ENCODE peak calls at places on chromosomes 6 and 20, in four cellular contexts. K is fibroblast of lung, C is H1, R is SK-N-SH. H is an unnamed sample.

GRCh38 chr6:126337323-126337722 is 2.6 kb upstream of the CENPW start:
- DNase-seq in K (peak; percentile 13), C (no peak), R (no peak), H (no peak)

GRCh38 chr6:19024737-19025136 is 637.6 kb downstream of the RNF144B start:
- DNase-seq in K (peak; percentile 40), C (no peak), R (peak; percentile 5), H (no peak)

GRCh38 chr6:167583412-167583811 is 243.3 kb upstream of the AFDN start:
- DNase-seq in K (no peak), C (no peak), R (no peak), H (no peak)

GRCh38 chr20:23078994-23079364 is 7.1 kb downstream of the CD93 start:
- DNase-seq in K (no peak), C (peak; percentile 19), R (no peak), H (no peak)

GRCh38 chr6:26044140-26045045 is 42.8 kb upstream of the HFE start:
- DNase-seq in K (peak; percentile 35), C (no peak), R (no peak), H (peak; percentile 64)

GRCh38 chr20:34271961-34272360 is 30.7 kb downstream of the ASIP start:
- DNase-seq in K (peak; percentile 93), C (no peak), R (no peak), H (no peak)

GRCh38 chr6:128074561-128074960 is 173.7 kb upstream of the THEMIS start:
- DNase-seq in K (no peak), C (no peak), R (no peak), H (no peak)

GRCh38 chr6:142854589-142855488 is 90.1 kb downstream of the HIVEP2 start:
- DNase-seq in K (no peak), C (no peak), R (no peak), H (no peak)

GRCh38 chr20:8153281-8153908 is 21.3 kb downstream of the PLCB1 start:
- DNase-seq in K (peak; percentile 46), C (no peak), R (no peak), H (peak; percentile 51)

GRCh38 chr6:148450866-148451265 is 108.2 kb downstream of the SASH1 start:
- DNase-seq in K (no peak), C (no peak), R (no peak), H (no peak)

GRCh38 chr6:143027058-143027457 is 33.6 kb upstream of the AIG1 start:
- DNase-seq in K (peak; percentile 22), C (peak; percentile 27), R (no peak), H (peak; percentile 27)

GRCh38 chr20:62318411-62319345 is 15.9 kb downstream of the ADRM1 start:
- DNase-seq in K (no peak), C (no peak), R (no peak), H (no peak)

GRCh38 chr20:46183768-46184167 is 65.7 kb downstream of the CD40 start:
- DNase-seq in K (no peak), C (no peak), R (no peak), H (no peak)

GRCh38 chr6:154138806-154139205 is 99.8 kb downstream of the OPRM1 start:
- DNase-seq in K (no peak), C (no peak), R (no peak), H (no peak)

GRCh38 chr6:133806358-133806757 is 82.6 kb upstream of the TCF21 start:
- DNase-seq in K (peak; percentile 26), C (no peak), R (no peak), H (no peak)

GRCh38 chr20:10344953-10345352 is 89.1 kb downstream of the MKKS start:
- DNase-seq in K (no peak), C (no peak), R (no peak), H (no peak)

GRCh38 chr6:36075656-36076055 is 48.0 kb downstream of the MAPK14 start:
- DNase-seq in K (no peak), C (no peak), R (peak; percentile 8), H (no peak)

GRCh38 chr6:16855460-16855859 is 94.2 kb upstream of the ATXN1 start:
- DNase-seq in K (no peak), C (no peak), R (no peak), H (no peak)

GRCh38 chr6:100267721-100268123 is 197.0 kb downstream of the SIM1 start:
- DNase-seq in K (peak; percentile 93), C (no peak), R (no peak), H (no peak)

GRCh38 chr6:160477901-160478300 is 129.7 kb downstream of the SLC22A3 start:
- DNase-seq in K (peak; percentile 40), C (no peak), R (no peak), H (no peak)

GRCh38 chr6:26157150-26157837 is 70.1 kb downstream of the HFE start:
- DNase-seq in K (peak; percentile 58), C (peak; percentile 49), R (peak; percentile 50), H (no peak)

GRCh38 chr20:58794510-58795180 is 56.1 kb downstream of the GNAS-AS1 start:
- DNase-seq in K (no peak), C (no peak), R (no peak), H (no peak)

GRCh38 chr6:12262236-12263061 is 27.7 kb upstream of the EDN1 start:
- DNase-seq in K (no peak), C (no peak), R (no peak), H (no peak)

GRCh38 chr6:57158658-57159057 is 13.5 kb upstream of the BAG2 start:
- DNase-seq in K (peak; percentile 42), C (no peak), R (no peak), H (no peak)

GRCh38 chr6:170094686-170095272 is 196.1 kb downstream of the DLL1 start:
- DNase-seq in K (no peak), C (no peak), R (no peak), H (no peak)

GRCh38 chr6:111602481-111603404 is 2.9 kb downstream of the TRAF3IP2 start:
- DNase-seq in K (peak; percentile 86), C (no peak), R (no peak), H (no peak)

GRCh38 chr20:20207291-20207690 is 155.0 kb downstream of the CFAP61 start:
- DNase-seq in K (no peak), C (no peak), R (peak; percentile 51), H (peak; percentile 43)

GRCh38 chr6:170453586-170454511 is 99.3 kb downstream of the PSMB1 start:
- DNase-seq in K (no peak), C (no peak), R (no peak), H (no peak)

GRCh38 chr20:40255368-40255767 is 433.7 kb downstream of the MAFB start:
- DNase-seq in K (no peak), C (no peak), R (no peak), H (no peak)
- TF ChIP-seq CTCF in K (peak; percentile 15), C (peak; percentile 12), R (no peak), H (no peak)

GRCh38 chr6:32977953-32978324 is 9.5 kb downstream of the BRD2 start:
- DNase-seq in K (no peak), C (no peak), R (no peak), H (no peak)
- H3K4me2 ChIP-seq in K (no peak overlapping the region), C (no peak overlapping the region), R (peak overlapping the region; percentile 50), H (no peak overlapping the region)

GRCh38 chr6:114327074-114327473 is 15.7 kb downstream of the HS3ST5 start:
- DNase-seq in K (no peak), C (no peak), R (no peak), H (no peak)
- TF ChIP-seq CTCF in K (no peak), C (no peak), R (no peak), H (no peak)

GRCh38 chr6:70415247-70415646 is 1.9 kb downstream of the FAM135A start:
- DNase-seq in K (no peak), C (no peak), R (no peak), H (peak; percentile 27)
- H3K4me2 ChIP-seq in K (no peak overlapping the region), C (peak overlapping the region; percentile 92), R (peak overlapping the region; percentile 86), H (peak overlapping the region; percentile 79)

DNA sequence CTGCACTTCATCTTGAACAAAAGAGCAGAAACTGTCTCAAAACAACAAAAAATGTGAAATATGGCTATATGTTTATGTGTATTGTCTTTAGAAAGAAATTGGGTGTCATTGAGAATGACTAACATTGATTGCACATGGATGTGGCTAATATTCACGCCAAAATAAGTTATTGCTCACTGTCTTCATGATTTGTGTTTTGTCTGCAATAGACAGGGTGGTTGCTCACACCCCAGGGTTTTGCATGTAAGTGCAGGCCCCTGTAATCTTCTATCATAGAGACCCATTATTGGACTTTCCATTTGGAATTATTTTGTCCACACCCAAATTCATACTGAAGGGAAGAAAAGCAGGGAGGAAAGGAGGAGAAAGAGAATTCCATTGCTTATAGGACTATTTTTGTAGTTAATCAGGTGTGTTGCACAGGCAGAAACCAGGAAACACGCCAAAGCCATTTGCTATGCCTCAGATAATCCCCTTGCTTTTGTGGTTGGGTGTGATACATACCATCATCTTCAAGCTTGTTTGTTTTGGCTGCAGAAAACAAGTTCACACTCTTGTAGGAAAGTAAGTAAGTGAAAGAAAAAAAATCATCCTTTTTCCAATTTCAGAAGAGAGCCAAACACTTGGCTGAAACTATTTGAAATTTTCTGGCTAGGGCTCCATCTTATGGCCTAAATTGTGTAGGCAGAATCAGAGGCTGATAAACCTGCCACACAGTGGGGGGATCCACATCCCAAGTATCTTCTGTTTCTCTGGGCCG is 214.1 kb downstream of the COL12A1 start:
- DNase-seq in K (peak; percentile 88), C (no peak), R (no peak), H (no peak)
- TF ChIP-seq CTCF in K (peak; percentile 43), C (peak; percentile 11), R (no peak), H (no peak)

H was measured in MM.1S.